ENCODE peak calls at places on chromosomes 12 and 14, in seven cellular contexts. K is uterus, W is suprapubic skin, D is adrenal gland, R is gastrocnemius medialis, O is HCT116, L is A549. F is an unnamed sample.

GRCh38 chr12:83128529-83128928 is 441.8 kb downstream of the TMTC2 start:
- DNase-seq in W (no peak), O (no peak), K (no peak), R (no peak), L (no peak), D (no peak), F (no peak)

GRCh38 chr12:94603434-94604068 is 46.8 kb downstream of the TMCC3 start:
- DNase-seq in R (no peak), D (peak; percentile 33), K (no peak), L (peak; percentile 50), W (no peak), O (peak; percentile 22), F (no peak)

GRCh38 chr14:95121911-95122696 is 35.2 kb downstream of the DICER1 start:
- DNase-seq in W (no peak), O (no peak), L (no peak), K (no peak), R (no peak), D (no peak), F (no peak)

GRCh38 chr12:75638792-75639191 is 127.4 kb upstream of the KRR1 start:
- DNase-seq in W (no peak), R (no peak), L (no peak), O (no peak), D (no peak), K (no peak), F (no peak)

GRCh38 chr12:126488786-126489185 is 1423.6 kb downstream of the AACS start:
- DNase-seq in L (no peak), D (no peak), O (no peak), R (no peak), W (no peak), K (no peak), F (no peak)

GRCh38 chr12:52539024-52539820 is 13.7 kb downstream of the KRT71 start:
- DNase-seq in O (no peak), W (no peak), D (no peak), L (peak; percentile 69), K (peak; percentile 22), R (no peak), F (no peak)

GRCh38 chr14:56378046-56378445 is 201.6 kb upstream of the TMEM260 start:
- DNase-seq in L (no peak), O (no peak), R (no peak), K (no peak), W (no peak), D (no peak), F (no peak)

GRCh38 chr14:35932659-35933159 is 106.6 kb downstream of the BRMS1L start:
- DNase-seq in O (no peak), L (no peak), W (no peak), D (no peak), R (no peak), K (no peak), F (no peak)

GRCh38 chr14:73180385-73180805 is 44.1 kb downstream of the PSEN1 start:
- DNase-seq in L (no peak), K (peak; percentile 50), W (no peak), R (no peak), O (no peak), D (no peak), F (peak; percentile 52)

GRCh38 chr12:89949457-89950195 is 241.0 kb upstream of the ATP2B1 start:
- DNase-seq in L (peak; percentile 71), K (peak; percentile 55), D (no peak), R (no peak), O (no peak), W (no peak), F (no peak)

GRCh38 chr14:69260246-69260978 is 454 bp downstream of the GALNT16 start:
- DNase-seq in W (no peak), K (no peak), R (no peak), D (no peak), L (no peak), O (no peak), F (no peak)

GRCh38 chr14:63478024-63478423 is 65.2 kb downstream of the PPP2R5E start:
- DNase-seq in K (no peak), R (no peak), O (no peak), L (no peak), D (no peak), W (no peak), F (no peak)

GRCh38 chr14:94355191-94355794 is 32.2 kb upstream of the SERPINA6 start:
- DNase-seq in O (no peak), D (no peak), K (no peak), W (no peak), L (no peak), R (no peak), F (no peak)

GRCh38 chr14:35438910-35439713 is 34.6 kb upstream of the NFKBIA start:
- DNase-seq in K (no peak), R (no peak), L (no peak), O (peak; percentile 31), W (no peak), D (no peak), F (no peak)

GRCh38 chr12:31456562-31456961 is 130.6 kb upstream of the SINHCAF start:
- DNase-seq in D (no peak), O (no peak), R (no peak), W (no peak), K (no peak), L (no peak), F (no peak)

GRCh38 chr12:58915634-58916033 is 4.7 kb downstream of the LRIG3 start:
- DNase-seq in L (no peak), D (no peak), W (no peak), R (peak; percentile 14), O (no peak), K (peak; percentile 63), F (no peak)

GRCh38 chr14:61764342-61765122 is 2.3 kb downstream of the SNAPC1 start:
- DNase-seq in D (no peak), R (no peak), K (no peak), W (no peak), L (no peak), O (no peak), F (no peak)

GRCh38 chr12:78878447-78878846 is 13.9 kb downstream of the SYT1 start:
- DNase-seq in O (no peak), K (no peak), D (no peak), L (no peak), W (no peak), R (no peak), F (no peak)

GRCh38 chr12:112381898-112382796 is at the start of gene HECTD4:
- DNase-seq in D (peak; percentile 97), L (peak; percentile 91), O (peak; percentile 42), K (peak; percentile 92), R (peak; percentile 86), W (peak; percentile 96), F (peak; percentile 92)
- TF ChIP-seq POLR2A in D (peak; percentile 46), L (peak; percentile 98), O (peak; percentile 85), K (peak; percentile 92), R (peak; percentile 81), W (peak; percentile 61), F (no peak)

GRCh38 chr14:20671597-20672283 is 12.6 kb upstream of the RNASE4 start:
- DNase-seq in O (no peak), D (no peak), R (no peak), L (no peak), K (no peak), W (no peak), F (no peak)

GRCh38 chr14:20662968-20663731 is 21.2 kb upstream of the RNASE4 start:
- DNase-seq in R (peak; percentile 6), O (peak; percentile 92), K (peak; percentile 81), W (no peak), D (peak; percentile 29), L (peak; percentile 74), F (peak; percentile 45)

GRCh38 chr14:20668969-20669368 is 15.4 kb upstream of the RNASE4 start:
- DNase-seq in R (no peak), W (no peak), K (no peak), O (no peak), D (no peak), L (no peak), F (no peak)

DNA sequence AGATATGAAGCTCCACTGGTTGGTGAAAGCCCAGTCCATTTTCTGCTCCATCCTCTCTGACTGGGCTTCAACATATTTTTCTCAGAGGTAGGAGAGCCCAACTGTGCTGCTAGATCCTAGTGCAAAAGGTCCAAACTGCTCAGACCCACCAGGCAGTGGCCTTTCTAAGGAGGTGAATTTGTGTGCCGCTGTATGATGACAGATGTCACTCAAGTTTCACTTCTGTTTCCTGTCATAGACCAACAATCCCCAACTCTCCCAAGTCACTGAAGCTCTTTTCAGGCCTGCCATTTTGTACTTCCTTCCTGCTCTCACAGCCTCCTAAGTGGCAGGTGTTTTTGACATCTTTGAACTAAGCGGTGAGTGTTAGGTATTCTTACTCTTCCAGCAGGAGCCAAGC is 16.4 kb upstream of the RNASE4 start:
- DNase-seq in D (no peak), L (no peak), W (no peak), O (no peak), K (no peak), R (no peak), F (no peak)
- H3K4me3 ChIP-seq in D (no peak overlapping the region), L (no peak overlapping the region), W (no peak overlapping the region), O (no peak overlapping the region), K (no peak overlapping the region), R (no peak overlapping the region), F (no peak overlapping the region)

GRCh38 chr12:49811961-49812401 is 16.2 kb downstream of the NCKAP5L start:
- DNase-seq in O (no peak), K (no peak), L (no peak), R (no peak), W (no peak), D (no peak), F (no peak)

GRCh38 chr12:49809369-49810158 is 18.6 kb downstream of the NCKAP5L start:
- DNase-seq in D (no peak), W (peak; percentile 61), O (no peak), R (no peak), K (no peak), L (no peak), F (no peak)

GRCh38 chr12:49811136-49811535 is 17.1 kb downstream of the NCKAP5L start:
- DNase-seq in R (no peak), K (no peak), W (peak; percentile 17), L (no peak), O (no peak), D (no peak), F (no peak)

GRCh38 chr12:49808686-49809368 is 19.4 kb downstream of the NCKAP5L start:
- DNase-seq in W (peak; percentile 64), R (peak; percentile 27), K (no peak), O (no peak), D (no peak), L (no peak), F (peak; percentile 80)

DNA sequence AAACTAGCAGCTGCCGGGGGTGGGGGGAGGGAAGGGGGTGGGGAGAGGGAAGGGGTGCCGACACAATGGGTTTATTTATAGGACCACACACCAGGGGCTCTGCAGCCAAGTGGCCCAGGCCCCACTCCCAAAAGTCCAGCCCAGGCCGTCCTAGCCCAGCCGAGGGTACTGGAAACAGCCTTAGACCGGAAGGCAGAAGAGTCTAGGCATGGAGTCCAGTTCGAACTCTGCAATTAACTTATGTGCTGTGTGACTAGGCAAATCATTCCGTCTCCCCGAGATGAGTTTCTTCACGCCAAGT is 18.1 kb downstream of the NCKAP5L start:
- DNase-seq in D (no peak), L (no peak), O (no peak), K (no peak), R (no peak), W (no peak), F (no peak)
- TF ChIP-seq CTCF in D (no peak), L (no peak), O (no peak), K (no peak), R (no peak), W (no peak), F (no peak)

DNA sequence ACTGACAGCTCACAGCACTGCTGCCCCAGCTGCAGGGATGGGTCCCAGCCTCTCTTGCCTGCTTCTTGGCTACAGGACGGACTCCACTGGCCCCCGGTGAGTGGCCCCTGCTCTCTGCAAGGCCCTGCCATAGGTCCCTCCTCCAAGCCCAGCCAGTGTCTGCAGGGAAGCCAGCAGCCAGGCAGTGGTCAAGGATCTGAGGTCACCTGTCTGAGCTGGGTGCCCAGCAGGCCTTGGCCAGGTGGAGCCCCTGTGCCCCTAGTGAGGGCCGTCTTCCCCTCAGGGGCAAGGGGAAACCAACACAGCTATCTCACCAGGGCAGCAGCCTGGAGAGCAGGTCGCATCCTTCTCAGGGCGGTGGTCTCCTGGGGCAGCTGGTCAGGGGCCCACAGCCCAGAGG is 13.2 kb downstream of the XRCC3 start:
- DNase-seq in D (no peak), W (no peak), O (no peak), R (no peak), L (no peak), K (no peak), F (no peak)
- TF ChIP-seq POLR2A in D (no peak), W (no peak), O (no peak), R (no peak), L (no peak), K (no peak), F (no peak)